ENCODE peak calls at places on chromosome 3, in ten cellular contexts. L is Caco-2; X is Kasumi-1; A is H54; R is WTC11; S is activated naive CD8-positive, alpha-beta T cell treated with anti-CD3 and anti-CD28 coated beads, Interleukin-2, amount 50 U/mL, for 24 hours; W is astrocyte of the hippocampus; E is amniotic stem cell; C is left cardiac atrium; H is NT2/D1. J is an unnamed sample.
A peak's percentile ranks its signal among the peaks of the same experiment; 100 is the strongest.

GRCh38 chr3:85148056-85148455 is 189.3 kb downstream of the CADM2 start:
- DNase-seq in W (no peak), H (no peak), R (no peak), E (no peak), S (no peak), C (no peak), L (no peak), X (peak; percentile 82), A (no peak), J (no peak)

GRCh38 chr3:61601831-61602230 is 40.5 kb downstream of the PTPRG start:
- DNase-seq in L (no peak), E (no peak), H (no peak), C (peak; percentile 37), A (no peak), S (no peak), R (no peak), X (no peak), W (no peak), J (no peak)

GRCh38 chr3:73498764-73499622 is 125.7 kb downstream of the PDZRN3 start:
- DNase-seq in R (no peak), C (no peak), W (no peak), L (no peak), S (no peak), E (no peak), H (no peak), A (no peak), X (no peak), J (no peak)

GRCh38 chr3:172965256-172965655 is 175.8 kb downstream of the SPATA16 start:
- DNase-seq in X (no peak), E (no peak), H (no peak), S (no peak), A (no peak), W (peak; percentile 4), C (no peak), L (no peak), R (no peak), J (peak; percentile 4)

GRCh38 chr3:19147905-19148767 is at the start of gene KCNH8:
- DNase-seq in R (peak; percentile 58), S (peak; percentile 36), X (peak; percentile 3), E (no peak), C (no peak), L (peak; percentile 16), W (peak; percentile 16), A (no peak), H (no peak), J (no peak)

GRCh38 chr3:114839476-114839875 is 307.6 kb downstream of the ZBTB20 start:
- DNase-seq in X (no peak), R (no peak), L (no peak), C (no peak), E (no peak), A (no peak), H (no peak), S (no peak), W (no peak), J (no peak)

GRCh38 chr3:181383760-181384159 is 328.0 kb upstream of the SOX2 start:
- DNase-seq in L (no peak), A (no peak), S (no peak), C (no peak), W (no peak), X (peak; percentile 45), E (no peak), H (peak; percentile 59), R (no peak), J (no peak)

GRCh38 chr3:120167488-120167887 is 73.2 kb upstream of the GSK3B start:
- DNase-seq in X (no peak), C (no peak), R (no peak), L (no peak), S (no peak), W (no peak), A (no peak), H (no peak), E (no peak), J (no peak)

GRCh38 chr3:139309046-139309660 is 34.7 kb upstream of the MRPS22 start:
- DNase-seq in E (no peak), W (peak; percentile 67), X (no peak), A (no peak), H (no peak), L (no peak), R (no peak), C (no peak), S (no peak), J (peak; percentile 13)

GRCh38 chr3:80068459-80068858 is 300.7 kb upstream of the ROBO1 start:
- DNase-seq in H (no peak), W (no peak), A (no peak), S (no peak), X (no peak), R (no peak), L (no peak), C (no peak), E (no peak), J (no peak)

GRCh38 chr3:128917291-128917690 is 37.9 kb downstream of the ACAD9 start:
- DNase-seq in E (no peak), X (peak; percentile 4), W (no peak), L (no peak), R (no peak), A (no peak), S (no peak), C (no peak), H (no peak), J (no peak)